ENCODE peak calls at places on chromosomes 3 and 15, in five cellular contexts. C, E, J, G and A are unnamed samples.

GRCh38 chr15:73994912-73995622 is 551 bp downstream of the PML start:
- DNase-seq in G (no peak), C (peak), E (no peak), J (no peak), A (no peak)

GRCh38 chr3:171876651-171877272 is 33.6 kb downstream of the TMEM212 start:
- DNase-seq in C (no peak), G (no peak), J (peak), E (no peak), A (no peak)

GRCh38 chr3:56673781-56674457 is 9.1 kb downstream of the TASOR start:
- DNase-seq in E (no peak), J (no peak), G (no peak), C (no peak), A (no peak)

GRCh38 chr3:45968706-45969105 is 25.4 kb downstream of the CXCR6 start:
- DNase-seq in J (no peak), E (no peak), C (no peak), G (no peak), A (no peak)

GRCh38 chr15:62099171-62099601 is 32.4 kb downstream of the C2CD4A start:
- DNase-seq in G (no peak), J (peak), E (no peak), C (no peak), A (no peak)

GRCh38 chr15:48126667-48127355 is 6.0 kb downstream of the SLC24A5 start:
- DNase-seq in C (no peak), J (no peak), E (no peak), G (no peak), A (no peak)

GRCh38 chr15:75228787-75229186 is 27.1 kb downstream of the C15orf39 start:
- DNase-seq in J (no peak), G (no peak), E (no peak), C (no peak), A (no peak)

GRCh38 chr15:40330368-40330836 is 6.9 kb downstream of the INAFM2 start:
- DNase-seq in G (no peak), E (no peak), J (no peak), C (no peak), A (no peak)

GRCh38 chr3:114700637-114701234 is 406.9 kb downstream of the TIGIT start:
- DNase-seq in C (no peak), J (no peak), E (no peak), G (no peak), A (no peak)

GRCh38 chr15:76338555-76339301 is 2.2 kb downstream of the ISL2 start:
- DNase-seq in E (peak), J (no peak), G (no peak), C (no peak), A (no peak)

GRCh38 chr15:43440721-43441281 is 52.2 kb downstream of the TP53BP1 start:
- DNase-seq in C (peak), G (peak), J (peak), E (peak), A (peak)

GRCh38 chr3:136653628-136654027 is 98.5 kb downstream of the STAG1 start:
- DNase-seq in G (no peak), J (no peak), E (no peak), C (no peak), A (no peak)

GRCh38 chr15:42691308-42691707 is 45.6 kb downstream of the CDAN1 start:
- DNase-seq in C (no peak), G (no peak), J (no peak), E (no peak), A (no peak)

GRCh38 chr15:67130673-67131601 is 65.5 kb downstream of the SMAD3 start:
- DNase-seq in G (no peak), J (peak), E (no peak), C (no peak), A (no peak)

GRCh38 chr15:66909381-66909890 is 156.0 kb upstream of the SMAD3 start:
- DNase-seq in C (no peak), G (no peak), E (no peak), J (no peak), A (no peak)

GRCh38 chr3:141112686-141113255 is 61.6 kb downstream of the SPSB4 start:
- DNase-seq in J (no peak), G (no peak), C (no peak), E (no peak), A (peak)

GRCh38 chr15:88649286-88649733 is 10.5 kb downstream of the ISG20 start:
- DNase-seq in C (no peak), J (peak), G (peak), E (no peak), A (peak)

GRCh38 chr15:99466701-99467337 is 99.0 kb upstream of the MEF2A start:
- DNase-seq in C (no peak), E (no peak), J (no peak), G (no peak), A (no peak)